ENCODE peak calls at places on chromosomes 7 and 10, in six cellular contexts. A is WTC11; H is psoas muscle; Y is thoracic aorta; W is activated T-helper 1 cell treated with anti-CD3 and anti-CD28 coated beads, Interleukin-12 subunit alpha, Interleukin-12 subunit beta, Interleukin-2, Interleukin-4 antibody, amounts not matched to agents 30 ng/mL and 10 ng/mL and 1 ng/mL, durations not matched to agents 14 hours and 24 hours and 36 hours; C is non-pigmented ciliary epithelial cell. S is an unnamed sample.
A peak's percentile ranks its signal among the peaks of the same experiment; 100 is the strongest.

GRCh38 chr7:2826806-2827205 is 17.3 kb downstream of the GNA12 start:
- DNase-seq in A (no peak), H (no peak), Y (no peak), W (no peak), C (no peak), S (no peak)

GRCh38 chr10:108812296-108812695 is 1111.0 kb downstream of the XPNPEP1 start:
- DNase-seq in A (no peak), H (no peak), Y (no peak), W (no peak), C (no peak), S (no peak)

GRCh38 chr10:314871-315270 is 179.6 kb downstream of the ZMYND11 start:
- DNase-seq in A (no peak), H (no peak), Y (no peak), W (no peak), C (no peak), S (no peak)

GRCh38 chr10:26478061-26478460 is 39.9 kb downstream of the APBB1IP start:
- DNase-seq in A (no peak), H (no peak), Y (no peak), W (no peak), C (no peak), S (no peak)

GRCh38 chr10:127678091-127678490 is 58.9 kb upstream of the FOXI2 start:
- DNase-seq in A (no peak), H (no peak), Y (no peak), W (no peak), C (no peak), S (no peak)

GRCh38 chr7:17773289-17773626 is 167.0 kb downstream of the SNX13 start:
- DNase-seq in A (no peak), H (no peak), Y (no peak), W (no peak), C (peak; percentile 78), S (no peak)

GRCh38 chr7:26105931-26106330 is 46.1 kb upstream of the NFE2L3 start:
- DNase-seq in A (no peak), H (no peak), Y (no peak), W (no peak), C (no peak), S (no peak)

GRCh38 chr7:42593860-42594259 is 318.0 kb downstream of the C7orf25 start:
- DNase-seq in A (no peak), H (no peak), Y (no peak), W (no peak), C (no peak), S (no peak)

GRCh38 chr7:143305423-143306070 is 10.4 kb upstream of the CLCN1 start:
- DNase-seq in A (peak; percentile 85), H (peak; percentile 68), Y (no peak), W (peak; percentile 30), C (no peak), S (peak; percentile 36)

GRCh38 chr10:44619975-44620374 is 235.1 kb upstream of the CXCL12 start:
- DNase-seq in A (no peak), H (no peak), Y (no peak), W (no peak), C (no peak), S (no peak)

GRCh38 chr7:39589323-39590111 is 23.3 kb downstream of the YAE1 start:
- DNase-seq in A (peak; percentile 33), H (no peak), Y (no peak), W (peak; percentile 77), C (peak; percentile 87), S (peak; percentile 65)

GRCh38 chr7:108561047-108561619 is 8.4 kb downstream of the THAP5 start:
- DNase-seq in A (no peak), H (no peak), Y (no peak), W (no peak), C (no peak), S (no peak)

GRCh38 chr7:15828881-15829280 is 142.4 kb upstream of the MEOX2 start:
- DNase-seq in A (no peak), H (no peak), Y (no peak), W (no peak), C (no peak), S (no peak)

GRCh38 chr7:5595545-5596045 is 172.0 kb upstream of the TNRC18 start:
- DNase-seq in A (no peak), H (no peak), Y (peak; percentile 26), W (no peak), C (no peak), S (no peak)

GRCh38 chr10:3172081-3172445 is 519 bp downstream of the PITRM1 start:
- DNase-seq in A (no peak), H (no peak), Y (no peak), W (no peak), C (peak; percentile 42), S (no peak)